ENCODE peak calls at places on chromosome 17, in five cellular contexts. C, X, F, L and E are unnamed samples.

GRCh38 chr17:75596320-75597087 is 8.9 kb downstream of the MYO15B start:
- DNase-seq in C (no peak), X (no peak), F (no peak), L (no peak), E (no peak)

GRCh38 chr17:57016764-57017116 is 38.8 kb downstream of the SCPEP1 start:
- DNase-seq in C (no peak), X (no peak), F (no peak), L (no peak), E (no peak)

GRCh38 chr17:82930043-82930923 is 90.5 kb upstream of the ZNF750 start:
- DNase-seq in C (no peak), X (no peak), F (no peak), L (no peak), E (peak)

GRCh38 chr17:42598905-42599304 is 10.3 kb downstream of the RETREG3 start:
- DNase-seq in C (no peak), X (no peak), F (no peak), L (no peak), E (no peak)

GRCh38 chr17:65430209-65430833 is 131.1 kb downstream of the AXIN2 start:
- DNase-seq in C (no peak), X (no peak), F (no peak), L (no peak), E (no peak)

GRCh38 chr17:82494236-82495055 is 25.1 kb upstream of the FOXK2 start:
- DNase-seq in C (peak), X (peak), F (peak), L (peak), E (peak)

GRCh38 chr17:42891539-42892152 is 9.0 kb upstream of the G6PC1 start:
- DNase-seq in C (no peak), X (no peak), F (no peak), L (no peak), E (no peak)

GRCh38 chr17:21392257-21392656 is 16.1 kb downstream of the KCNJ12 start:
- DNase-seq in C (no peak), X (no peak), F (no peak), L (no peak), E (no peak)

GRCh38 chr17:2393954-2394749 is 6.7 kb downstream of the MNT start:
- DNase-seq in C (no peak), X (no peak), F (no peak), L (no peak), E (no peak)

GRCh38 chr17:11601661-11602060 is 3.4 kb downstream of the DNAH9 start:
- DNase-seq in C (no peak), X (no peak), F (no peak), L (no peak), E (no peak)

GRCh38 chr17:38674013-38674748 is 576 bp downstream of the EPOP start:
- DNase-seq in C (peak), X (no peak), F (no peak), L (peak), E (peak)

GRCh38 chr17:50308666-50309065 is 34.4 kb downstream of the TMEM92 start:
- DNase-seq in C (no peak), X (no peak), F (no peak), L (no peak), E (no peak)

GRCh38 chr17:48313096-48313495 is 116.9 kb downstream of the SKAP1 start:
- DNase-seq in C (no peak), X (no peak), F (no peak), L (no peak), E (no peak)

GRCh38 chr17:29240477-29240876 is 6.2 kb upstream of the CRYBA1 start:
- DNase-seq in C (peak), X (no peak), F (no peak), L (no peak), E (no peak)

GRCh38 chr17:59330314-59330942 is 1.0 kb upstream of the YPEL2 start:
- DNase-seq in C (peak), X (no peak), F (no peak), L (no peak), E (no peak)

GRCh38 chr17:31907342-31907975 is 6.0 kb upstream of the UTP6 start:
- DNase-seq in C (no peak), X (no peak), F (no peak), L (no peak), E (no peak)

GRCh38 chr17:41695954-41696720 is 7.5 kb downstream of the EIF1 start:
- DNase-seq in C (peak), X (peak), F (peak), L (peak), E (peak)

GRCh38 chr17:42779942-42780815 is at the start of gene WNK4:
- DNase-seq in C (peak), X (no peak), F (no peak), L (no peak), E (no peak)

GRCh38 chr17:79840989-79841286 is 1.7 kb upstream of the CBX4 start:
- DNase-seq in C (no peak), X (no peak), F (no peak), L (no peak), E (no peak)

GRCh38 chr17:63997341-63998048 is 656 bp upstream of the PRR29 start:
- DNase-seq in C (no peak), X (no peak), F (no peak), L (no peak), E (no peak)

GRCh38 chr17:78679495-78680395 is 102.3 kb downstream of the CYTH1 start:
- DNase-seq in C (no peak), X (no peak), F (no peak), L (no peak), E (no peak)

GRCh38 chr17:44844390-44844830 is 3.3 kb upstream of the HIGD1B start:
- DNase-seq in C (no peak), X (no peak), F (no peak), L (no peak), E (no peak)

GRCh38 chr17:50634915-50635719 is 436 bp downstream of the ABCC3 start:
- DNase-seq in C (no peak), X (no peak), F (no peak), L (no peak), E (no peak)